ENCODE peak calls at places on chromosomes 12 and 14, in six cellular contexts. D is foreskin fibroblast, T is right cardiac atrium, Z is uterus, V is HCT116, C is gastrocnemius medialis. A is an unnamed sample.

GRCh38 chr12:3418609-3419469 is 72.2 kb upstream of the PRMT8 start:
- DNase-seq in T (no peak), V (no peak), D (no peak), C (no peak), Z (no peak), A (no peak)

GRCh38 chr14:30243157-30243556 is 315.5 kb upstream of the PRKD1 start:
- DNase-seq in C (no peak), T (no peak), Z (no peak), D (no peak), V (no peak), A (no peak)

GRCh38 chr12:116068371-116068770 is 209.1 kb downstream of the MED13L start:
- DNase-seq in D (no peak), C (no peak), Z (no peak), V (no peak), T (no peak), A (no peak)

GRCh38 chr12:128088926-128089325 is 178.0 kb upstream of the TMEM132C start:
- DNase-seq in Z (no peak), D (no peak), T (no peak), V (no peak), C (no peak), A (no peak)

GRCh38 chr14:105858676-105859025 is 332.3 kb downstream of the TMEM121 start:
- DNase-seq in C (peak), D (no peak), T (no peak), V (no peak), Z (peak), A (no peak)

GRCh38 chr14:64628940-64629403 is 75.3 kb upstream of the PLEKHG3 start:
- DNase-seq in C (no peak), D (peak), Z (peak), T (no peak), V (no peak), A (no peak)

GRCh38 chr14:53430870-53431269 is 277.7 kb upstream of the DDHD1 start:
- DNase-seq in C (no peak), Z (no peak), T (no peak), V (no peak), D (no peak), A (no peak)

GRCh38 chr12:16094437-16094836 is 183.0 kb downstream of the SLC15A5 start:
- DNase-seq in V (no peak), D (no peak), Z (no peak), T (no peak), C (no peak), A (no peak)

GRCh38 chr14:85963486-85963885 is 433.5 kb downstream of the FLRT2 start:
- DNase-seq in V (no peak), Z (no peak), T (no peak), C (no peak), D (no peak), A (no peak)

GRCh38 chr14:70027785-70028428 is 148.7 kb downstream of the SMOC1 start:
- DNase-seq in V (peak), D (peak), T (peak), C (peak), Z (peak), A (peak)

GRCh38 chr12:132597333-132598283 is 12.8 kb downstream of the LRCOL1 start:
- DNase-seq in D (peak), Z (no peak), T (peak), C (no peak), V (peak), A (peak)

GRCh38 chr14:62187265-62187664 is 425.0 kb downstream of the SNAPC1 start:
- DNase-seq in Z (no peak), T (no peak), V (no peak), C (no peak), D (no peak), A (no peak)

GRCh38 chr14:22549981-22550670 is 38.9 kb downstream of the DAD1 start:
- DNase-seq in T (no peak), D (no peak), C (no peak), Z (no peak), V (no peak), A (peak)

GRCh38 chr14:102588821-102589220 is 3.6 kb upstream of the RCOR1 start:
- DNase-seq in Z (no peak), D (no peak), T (peak), V (no peak), C (no peak), A (no peak)

GRCh38 chr14:73740921-73741326 is 26.7 kb upstream of the PNMA1 start:
- DNase-seq in Z (peak), V (peak), C (peak), D (peak), T (peak), A (no peak)

GRCh38 chr14:101849125-101849524 is 87.6 kb downstream of the PPP2R5C start:
- DNase-seq in D (no peak), V (no peak), C (no peak), Z (no peak), T (peak), A (peak)

GRCh38 chr14:91373591-91374245 is 43.9 kb downstream of the CCDC88C start:
- DNase-seq in T (no peak), V (no peak), D (no peak), C (no peak), Z (no peak), A (peak)

GRCh38 chr12:12749433-12749832 is 32.3 kb downstream of the CDKN1B start:
- DNase-seq in D (no peak), V (no peak), C (no peak), T (no peak), Z (no peak), A (no peak)

GRCh38 chr14:29724991-29725390 is 202.7 kb downstream of the PRKD1 start:
- DNase-seq in V (no peak), C (no peak), T (no peak), D (peak), Z (no peak), A (no peak)

GRCh38 chr12:100024974-100025555 is 40.3 kb upstream of the ANKS1B start:
- DNase-seq in V (no peak), D (peak), T (no peak), C (no peak), Z (no peak), A (peak)

GRCh38 chr12:93978553-93978952 is 169.8 kb upstream of the PLXNC1 start:
- DNase-seq in V (no peak), C (peak), Z (peak), D (peak), T (peak), A (no peak)

GRCh38 chr14:101226603-101227425 is 323.3 kb upstream of the RTL1 start:
- DNase-seq in Z (no peak), D (no peak), T (no peak), V (no peak), C (no peak), A (no peak)

GRCh38 chr14:22796087-22796707 is 19.0 kb downstream of the SLC7A7 start:
- DNase-seq in V (no peak), T (no peak), D (no peak), C (no peak), Z (no peak), A (no peak)

DNA sequence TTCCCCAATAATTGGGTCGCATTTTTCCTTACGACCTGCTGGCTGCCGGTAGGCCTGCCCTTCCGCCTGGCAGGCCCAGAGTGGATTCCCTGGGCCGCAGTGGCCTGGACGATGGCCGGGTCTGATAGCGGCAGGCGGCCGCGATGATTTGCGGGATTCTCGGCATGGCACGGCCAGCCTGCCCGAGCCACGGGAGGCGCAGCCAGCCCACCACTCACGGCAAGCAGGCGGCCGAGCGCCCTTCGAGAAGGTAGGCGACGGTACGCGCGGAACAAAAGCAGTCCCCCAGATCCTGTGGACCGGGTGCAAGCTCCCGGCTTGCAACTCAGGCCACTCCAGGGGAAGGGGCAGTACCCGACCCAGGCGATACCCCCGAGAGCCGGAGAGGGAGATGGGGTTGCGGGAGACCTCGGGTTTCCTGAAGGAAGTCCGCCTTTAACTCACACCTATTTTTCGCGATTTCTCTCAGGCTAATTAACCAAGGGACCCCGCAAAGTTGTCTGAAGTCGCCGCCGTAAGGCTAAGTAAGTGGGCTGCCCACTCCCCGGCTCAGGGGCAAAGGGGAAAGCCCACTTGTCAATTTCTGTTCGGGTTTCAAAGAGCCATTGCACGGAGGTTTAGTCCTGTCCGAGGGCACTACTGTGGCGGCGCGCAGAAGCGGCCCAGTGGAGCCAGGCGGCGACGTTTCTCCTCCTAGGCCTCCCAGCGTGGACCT is 1.4 kb upstream of the GSC start:
- DNase-seq in Z (no peak), D (no peak), T (no peak), C (no peak), V (no peak), A (no peak)
- H3K4me3 ChIP-seq in Z (no peak), D (no peak), T (no peak), C (no peak), V (no peak), A (no peak)

GRCh38 chr12:50924439-50925341 is 27.7 kb upstream of the HIGD1C start:
- DNase-seq in Z (peak), V (peak), C (peak), D (peak), T (peak), A (peak)

GRCh38 chr12:50927356-50927755 is 25.0 kb upstream of the HIGD1C start:
- DNase-seq in C (no peak), T (no peak), Z (no peak), V (no peak), D (no peak), A (no peak)

GRCh38 chr12:50925342-50925651 is 27.0 kb upstream of the HIGD1C start:
- DNase-seq in T (no peak), D (no peak), V (no peak), C (no peak), Z (no peak), A (peak)

GRCh38 chr12:50926415-50926814 is 25.9 kb upstream of the HIGD1C start:
- DNase-seq in D (no peak), C (no peak), V (no peak), T (no peak), Z (no peak), A (peak)

DNA sequence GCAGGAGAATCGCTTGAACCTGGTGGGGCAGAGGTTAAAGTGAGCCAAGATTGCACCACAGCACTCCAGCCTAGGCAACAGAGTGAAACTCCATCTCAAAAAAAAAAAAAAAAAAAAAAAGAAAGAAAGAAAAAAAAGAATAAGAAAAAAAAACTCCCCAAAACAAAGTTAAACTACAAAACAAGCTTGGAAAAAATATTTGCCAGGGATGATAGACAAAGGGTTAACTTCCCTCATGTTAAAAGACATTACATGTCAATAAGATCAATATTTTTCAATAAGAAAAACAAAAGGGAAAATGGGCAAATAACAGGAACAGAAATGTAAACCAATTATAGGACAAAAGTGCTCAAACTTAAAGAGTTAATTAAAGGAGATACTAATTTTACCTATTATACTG is 26.4 kb upstream of the HIGD1C start:
- DNase-seq in T (no peak), V (no peak), D (no peak), Z (no peak), C (no peak), A (no peak)
- H3K4me3 ChIP-seq in T (peak), V (no peak), D (peak), Z (peak), C (peak), A (peak)

GRCh38 chr12:51951199-51951842 is at the start of gene ACVR1B:
- DNase-seq in T (peak), V (peak), Z (peak), C (peak), D (peak), A (peak)

GRCh38 chr12:51951843-51952722 is 584 bp downstream of the ACVR1B start:
- DNase-seq in V (no peak), C (peak), D (no peak), Z (peak), T (peak), A (peak)

GRCh38 chr12:51953925-51954324 is 2.4 kb downstream of the ACVR1B start:
- DNase-seq in T (no peak), V (no peak), C (no peak), D (no peak), Z (no peak), A (no peak)

GRCh38 chr12:51954465-51955361 is 3.2 kb downstream of the ACVR1B start:
- DNase-seq in Z (no peak), D (no peak), C (no peak), V (no peak), T (no peak), A (no peak)

DNA sequence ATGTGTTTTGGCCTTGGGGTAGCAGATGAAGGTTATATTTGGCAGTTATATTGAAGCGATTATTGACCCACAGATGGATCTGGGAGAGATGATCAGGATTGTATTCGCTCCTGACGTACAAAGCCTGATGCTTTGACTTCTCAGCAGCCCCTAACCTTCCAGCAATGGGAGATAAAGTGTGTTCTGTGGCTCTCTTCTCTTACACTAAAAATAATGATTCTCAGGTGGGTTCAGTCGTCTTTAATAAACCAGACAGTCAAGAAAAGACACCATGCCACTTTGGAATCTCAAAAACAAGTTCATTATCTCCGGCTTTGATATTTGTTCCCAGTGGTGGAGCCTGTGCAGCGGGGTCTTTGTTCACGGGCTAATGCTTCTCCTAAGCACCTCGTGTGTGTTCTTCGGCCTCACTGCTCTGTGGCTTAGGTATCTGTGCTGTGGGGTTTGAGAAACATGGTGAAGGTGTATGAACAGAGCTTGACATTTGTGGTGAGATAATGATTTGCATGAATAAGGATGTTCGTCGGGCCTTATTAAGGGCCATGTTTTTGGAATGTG is 1.6 kb downstream of the ACVR1B start:
- DNase-seq in D (no peak), Z (no peak), T (no peak), C (no peak), V (no peak), A (no peak)
- H3K4me3 ChIP-seq in D (peak), Z (peak), T (peak), C (peak), V (no peak), A (no peak)

DNA sequence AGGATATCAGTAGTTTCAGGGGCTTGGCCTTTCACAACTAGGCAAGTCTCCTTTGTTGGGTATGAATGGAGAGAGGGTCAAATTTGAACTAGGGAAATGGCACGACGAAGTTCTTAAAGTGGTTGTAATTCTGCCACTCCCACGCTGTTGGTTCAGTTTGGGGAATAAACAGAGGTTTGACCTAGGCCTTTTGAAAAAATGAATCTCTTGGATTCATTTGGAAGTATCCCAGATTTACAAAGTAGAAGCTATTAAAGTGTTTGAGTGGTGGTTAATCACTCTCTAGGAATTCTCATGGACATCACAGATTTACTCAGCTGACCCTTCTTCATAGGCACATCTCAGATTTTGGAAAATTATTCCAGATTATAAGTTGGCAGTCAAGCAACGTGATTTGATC is 14.8 kb downstream of the BATF start:
- DNase-seq in T (no peak), D (peak), V (no peak), Z (no peak), C (no peak), A (no peak)
- H3K4me3 ChIP-seq in T (no peak), D (no peak), V (no peak), Z (no peak), C (no peak), A (no peak)

GRCh38 chr12:110888256-110888991 is 32.0 kb downstream of the MYL2 start:
- DNase-seq in D (no peak), V (no peak), T (no peak), C (no peak), Z (no peak), A (no peak)
- H3K4me3 ChIP-seq in D (no peak), V (no peak), T (no peak), C (peak), Z (no peak), A (no peak)

DNA sequence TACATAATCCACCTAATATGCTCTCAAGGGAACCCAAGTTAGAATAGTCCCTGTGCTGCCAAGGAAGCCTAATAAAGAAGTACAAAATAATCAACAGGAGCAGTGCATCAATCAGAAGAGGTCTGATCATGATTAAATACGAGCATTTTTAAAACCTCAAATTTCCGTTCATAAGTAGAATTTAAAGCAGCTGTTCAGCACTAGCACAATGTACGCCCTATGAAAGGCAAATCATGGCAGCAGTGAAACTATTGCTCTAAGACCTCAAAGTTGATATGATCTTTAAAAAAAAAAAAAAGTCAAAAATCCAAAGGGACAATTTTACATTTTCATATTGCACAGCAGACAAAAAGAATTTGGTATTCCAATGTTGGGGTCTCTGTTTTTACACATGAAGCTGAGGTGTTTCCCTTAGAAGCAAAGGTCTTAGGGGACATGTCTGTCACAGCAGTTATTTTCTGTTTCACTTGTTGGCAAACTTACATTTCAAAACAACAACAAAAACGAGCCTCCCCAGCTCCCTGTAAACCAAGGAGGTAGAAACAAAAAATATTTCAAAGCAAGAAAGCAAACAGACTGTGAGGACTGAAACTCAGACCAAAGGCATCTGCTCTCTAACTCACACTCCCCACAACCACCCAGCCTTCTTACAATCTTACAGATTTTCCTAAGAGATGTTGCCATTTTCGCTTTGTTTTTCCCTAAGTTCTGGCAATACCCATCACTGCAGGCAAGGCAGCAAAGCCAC is 28.2 kb downstream of the SOX5 start:
- DNase-seq in Z (no peak), T (no peak), V (no peak), D (no peak), C (no peak), A (no peak)
- H3K4me3 ChIP-seq in Z (no peak), T (peak), V (no peak), D (no peak), C (no peak), A (no peak)

GRCh38 chr14:51845811-51846210 is 14.6 kb upstream of the GNG2 start:
- DNase-seq in Z (no peak), C (no peak), D (no peak), V (no peak), T (no peak), A (no peak)
- H3K4me3 ChIP-seq in Z (no peak), C (no peak), D (no peak), V (no peak), T (no peak), A (peak)

GRCh38 chr14:75363570-75364227 is 64.1 kb upstream of the JDP2 start:
- DNase-seq in D (no peak), Z (no peak), T (no peak), V (no peak), C (peak), A (no peak)
- H3K4me3 ChIP-seq in D (no peak), Z (no peak), T (no peak), V (no peak), C (no peak), A (no peak)

GRCh38 chr12:67807808-67808207 is 159.3 kb downstream of the DYRK2 start:
- DNase-seq in C (no peak), T (no peak), D (no peak), V (no peak), Z (peak), A (no peak)
- H3K4me3 ChIP-seq in C (no peak), T (no peak), D (no peak), V (no peak), Z (no peak), A (no peak)

GRCh38 chr12:122096591-122097149 is 18.1 kb downstream of the MLXIP start:
- DNase-seq in C (peak), D (no peak), Z (no peak), V (no peak), T (peak), A (peak)
- H3K4me3 ChIP-seq in C (peak), D (no peak), Z (no peak), V (no peak), T (no peak), A (no peak)